ENCODE peak calls at places on chromosomes 11 and 22, in eight cellular contexts. P is IMR-90, V is heart left ventricle, R is fibroblast of pulmonary artery, T is kidney, O is A549, N is stomach, I is HFF-Myc. L is an unnamed sample.

GRCh38 chr22:36586250-36586649 is 57.3 kb upstream of the EIF3D start:
- DNase-seq in R (no peak), I (no peak), T (no peak), V (no peak), O (no peak), N (no peak), P (no peak), L (no peak)

GRCh38 chr11:120137187-120137610 is 714 bp downstream of the TRIM29 start:
- DNase-seq in O (no peak), N (peak), V (peak), T (no peak), I (no peak), P (no peak), R (no peak), L (no peak)

GRCh38 chr11:59918987-59919589 is 19.1 kb upstream of the OOSP1 start:
- DNase-seq in V (no peak), P (peak), N (peak), T (no peak), R (peak), I (no peak), O (peak), L (no peak)

GRCh38 chr11:86484164-86484794 is 109.6 kb downstream of the CCDC81 start:
- DNase-seq in P (peak), O (peak), T (no peak), N (no peak), R (peak), V (peak), I (peak), L (peak)

GRCh38 chr11:110295086-110295485 is 1.3 kb downstream of the RDX start:
- DNase-seq in P (no peak), V (no peak), R (no peak), N (no peak), I (no peak), T (no peak), O (no peak), L (no peak)

GRCh38 chr11:15123849-15124248 is 9.1 kb downstream of the INSC start:
- DNase-seq in V (no peak), O (no peak), T (no peak), P (peak), I (no peak), R (peak), N (no peak), L (peak)

GRCh38 chr22:49091451-49091850 is 736.2 kb downstream of the BRD1 start:
- DNase-seq in N (no peak), T (peak), P (no peak), I (no peak), R (no peak), V (no peak), O (no peak), L (no peak)

GRCh38 chr11:119989422-119989821 is 148.5 kb downstream of the TRIM29 start:
- DNase-seq in T (no peak), R (no peak), N (no peak), I (no peak), O (no peak), V (peak), P (no peak), L (no peak)

GRCh38 chr11:121800240-121800639 is 315.8 kb downstream of the BLID start:
- DNase-seq in O (no peak), T (no peak), P (no peak), I (no peak), N (no peak), R (no peak), V (no peak), L (no peak)

GRCh38 chr11:126339866-126340434 is 15.5 kb upstream of the ST3GAL4 start:
- DNase-seq in O (peak), V (peak), P (peak), T (peak), I (no peak), N (peak), R (peak), L (no peak)

GRCh38 chr11:119306373-119306890 is 10.5 kb downstream of the MCAM start:
- DNase-seq in N (no peak), P (peak), V (no peak), T (no peak), I (no peak), O (no peak), R (peak), L (peak)

GRCh38 chr11:96323643-96323985 is 19.4 kb downstream of the MAML2 start:
- DNase-seq in N (no peak), V (no peak), P (no peak), O (no peak), R (no peak), T (no peak), I (no peak), L (no peak)

GRCh38 chr22:28601915-28602314 is 77.7 kb downstream of the TTC28 start:
- DNase-seq in R (no peak), T (no peak), I (no peak), P (no peak), O (no peak), V (no peak), N (no peak), L (no peak)

GRCh38 chr11:103609117-103610066 is 427.0 kb upstream of the DDI1 start:
- DNase-seq in R (peak), I (peak), P (peak), V (no peak), O (peak), T (no peak), N (no peak), L (peak)

GRCh38 chr11:64564419-64564818 is 26.6 kb upstream of the SLC22A12 start:
- DNase-seq in T (no peak), P (no peak), I (no peak), V (no peak), R (no peak), O (no peak), N (no peak), L (no peak)

GRCh38 chr11:1039481-1040427 is 3.2 kb upstream of the MUC6 start:
- DNase-seq in I (no peak), R (no peak), N (peak), V (no peak), P (no peak), T (no peak), O (no peak), L (no peak)

GRCh38 chr11:112806876-112807275 is 154.3 kb upstream of the NCAM1 start:
- DNase-seq in I (no peak), P (no peak), V (no peak), R (no peak), N (no peak), T (no peak), O (no peak), L (no peak)

GRCh38 chr11:130216591-130217132 is 57.1 kb downstream of the ST14 start:
- DNase-seq in R (no peak), V (no peak), T (peak), P (no peak), N (peak), O (no peak), I (no peak), L (no peak)

GRCh38 chr11:73716153-73717056 is 44.5 kb downstream of the RAB6A start:
- DNase-seq in N (no peak), P (peak), I (no peak), T (no peak), R (peak), O (peak), V (no peak), L (no peak)

GRCh38 chr11:103935219-103935618 is 101.2 kb upstream of the DDI1 start:
- DNase-seq in N (no peak), I (no peak), T (no peak), R (no peak), V (no peak), O (no peak), P (no peak), L (no peak)

GRCh38 chr22:37133304-37134018 is 16.3 kb downstream of the IL2RB start:
- DNase-seq in V (no peak), T (no peak), N (no peak), P (no peak), R (no peak), I (no peak), O (no peak), L (no peak)

GRCh38 chr11:130631119-130631518 is 182.7 kb downstream of the ADAMTS15 start:
- DNase-seq in R (peak), V (no peak), P (peak), T (no peak), I (peak), O (peak), N (no peak), L (no peak)

GRCh38 chr11:76243648-76244285 is 37.5 kb upstream of the WNT11 start:
- DNase-seq in V (no peak), I (no peak), O (no peak), R (no peak), P (no peak), T (peak), N (no peak), L (no peak)

GRCh38 chr11:129248618-129249017 is 56.5 kb upstream of the ARHGAP32 start:
- DNase-seq in O (peak), N (no peak), P (peak), V (no peak), R (peak), I (peak), T (no peak), L (no peak)

GRCh38 chr11:66429983-66430602 is 8.6 kb downstream of the MRPL11 start:
- DNase-seq in P (peak), O (peak), T (peak), R (peak), V (peak), I (peak), N (peak), L (no peak)

GRCh38 chr11:69144719-69145365 is 10.9 kb upstream of the SMIM38 start:
- DNase-seq in T (no peak), I (no peak), O (no peak), N (no peak), P (peak), R (no peak), V (no peak), L (peak)

GRCh38 chr11:17734418-17734911 is at the start of gene KCNC1:
- DNase-seq in V (no peak), R (peak), P (peak), N (no peak), O (peak), I (no peak), T (peak), L (no peak)

GRCh38 chr22:17131686-17132085 is 10.5 kb upstream of the TMEM121B start:
- DNase-seq in V (no peak), T (no peak), O (no peak), P (no peak), I (no peak), N (no peak), R (no peak), L (no peak)

GRCh38 chr22:45442120-45442519 is 28.6 kb downstream of the RIBC2 start:
- DNase-seq in N (no peak), P (peak), T (no peak), O (no peak), V (no peak), I (no peak), R (no peak), L (no peak)

GRCh38 chr22:45445031-45445710 is 31.7 kb downstream of the RIBC2 start:
- DNase-seq in R (no peak), P (no peak), I (no peak), O (no peak), V (no peak), T (no peak), N (no peak), L (no peak)

GRCh38 chr22:45441158-45441557 is 27.7 kb downstream of the RIBC2 start:
- DNase-seq in O (peak), V (peak), P (peak), N (peak), T (no peak), R (peak), I (peak), L (no peak)

GRCh38 chr22:45446216-45446615 is 32.7 kb downstream of the RIBC2 start:
- DNase-seq in R (no peak), N (no peak), T (no peak), V (no peak), I (no peak), O (no peak), P (peak), L (no peak)

DNA sequence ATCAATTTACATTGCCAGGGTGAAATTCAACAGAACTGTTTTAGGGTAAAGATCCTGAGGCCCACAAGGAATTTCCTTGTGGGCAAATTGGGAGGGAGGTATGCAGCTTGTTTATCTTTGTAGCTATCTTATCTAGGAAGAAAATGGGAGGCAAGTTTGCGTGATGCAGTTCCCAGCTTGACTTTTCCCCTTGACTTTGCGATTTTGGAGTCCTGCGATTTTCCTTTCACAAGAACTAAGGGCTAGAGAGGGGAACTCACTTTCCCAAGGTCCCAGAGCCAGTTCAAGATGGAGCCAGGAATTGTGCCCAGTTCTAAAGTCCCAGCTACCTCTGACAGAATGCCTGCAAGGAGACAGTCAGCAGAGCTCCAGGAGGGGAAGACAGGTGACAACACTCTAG is 30.7 kb downstream of the RIBC2 start:
- DNase-seq in V (no peak), R (no peak), P (peak), I (no peak), T (no peak), O (no peak), N (no peak), L (no peak)
- TF ChIP-seq CTCF in V (no peak), R (no peak), P (no peak), I (no peak), T (no peak), O (no peak), N (no peak), L (no peak)

GRCh38 chr11:117175781-117176180 is 2.8 kb upstream of the SIDT2 start:
- DNase-seq in T (no peak), O (no peak), V (no peak), N (no peak), R (no peak), P (no peak), I (no peak), L (no peak)
- H3K4me3 ChIP-seq in T (no peak), O (no peak), V (no peak), N (no peak), R (no peak), P (no peak), I (no peak), L (no peak)

GRCh38 chr22:44438056-44438455 is 60.0 kb downstream of the RTL6 start:
- DNase-seq in T (peak), N (no peak), V (no peak), R (no peak), O (no peak), I (no peak), P (no peak), L (no peak)
- TF ChIP-seq CTCF in T (no peak), N (no peak), V (no peak), R (no peak), O (no peak), I (no peak), P (no peak), L (no peak)

DNA sequence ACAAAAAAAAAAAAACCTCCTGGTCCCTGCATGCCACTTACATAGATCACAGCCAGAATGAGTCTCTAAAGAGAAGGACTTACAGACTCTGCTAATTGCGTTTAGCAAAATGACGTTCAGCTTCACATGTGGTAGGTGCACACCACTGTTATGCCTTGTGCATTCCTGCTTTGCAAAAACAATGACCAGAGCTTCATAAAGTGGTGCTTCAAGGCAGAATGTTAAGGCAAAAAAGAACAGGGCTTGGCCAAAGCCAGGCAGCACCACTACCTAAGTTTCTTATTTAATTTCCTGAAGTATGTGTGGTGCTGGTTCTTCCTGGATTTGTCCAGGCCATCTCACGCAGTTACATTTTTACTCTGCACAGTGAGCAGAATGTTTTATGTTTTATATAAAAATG is 85.2 kb downstream of the GALNT18 start:
- DNase-seq in O (no peak), I (no peak), V (no peak), P (no peak), T (no peak), N (no peak), R (no peak), L (no peak)
- H3K4me3 ChIP-seq in O (no peak), I (no peak), V (no peak), P (no peak), T (no peak), N (no peak), R (no peak), L (no peak)

GRCh38 chr22:24992946-24993345 is 40.4 kb downstream of the KIAA1671 start:
- DNase-seq in N (no peak), V (no peak), O (no peak), T (no peak), I (no peak), R (no peak), P (no peak), L (no peak)

GRCh38 chr22:24996420-24996952 is 44.0 kb downstream of the KIAA1671 start:
- DNase-seq in I (no peak), R (peak), T (no peak), V (peak), N (no peak), O (peak), P (no peak), L (no peak)

GRCh38 chr22:24995649-24996180 is 43.2 kb downstream of the KIAA1671 start:
- DNase-seq in O (no peak), I (no peak), N (no peak), V (no peak), R (no peak), P (no peak), T (no peak), L (no peak)

GRCh38 chr22:24997023-24997422 is 44.5 kb downstream of the KIAA1671 start:
- DNase-seq in I (no peak), O (no peak), R (no peak), N (no peak), P (no peak), V (no peak), T (no peak), L (no peak)

DNA sequence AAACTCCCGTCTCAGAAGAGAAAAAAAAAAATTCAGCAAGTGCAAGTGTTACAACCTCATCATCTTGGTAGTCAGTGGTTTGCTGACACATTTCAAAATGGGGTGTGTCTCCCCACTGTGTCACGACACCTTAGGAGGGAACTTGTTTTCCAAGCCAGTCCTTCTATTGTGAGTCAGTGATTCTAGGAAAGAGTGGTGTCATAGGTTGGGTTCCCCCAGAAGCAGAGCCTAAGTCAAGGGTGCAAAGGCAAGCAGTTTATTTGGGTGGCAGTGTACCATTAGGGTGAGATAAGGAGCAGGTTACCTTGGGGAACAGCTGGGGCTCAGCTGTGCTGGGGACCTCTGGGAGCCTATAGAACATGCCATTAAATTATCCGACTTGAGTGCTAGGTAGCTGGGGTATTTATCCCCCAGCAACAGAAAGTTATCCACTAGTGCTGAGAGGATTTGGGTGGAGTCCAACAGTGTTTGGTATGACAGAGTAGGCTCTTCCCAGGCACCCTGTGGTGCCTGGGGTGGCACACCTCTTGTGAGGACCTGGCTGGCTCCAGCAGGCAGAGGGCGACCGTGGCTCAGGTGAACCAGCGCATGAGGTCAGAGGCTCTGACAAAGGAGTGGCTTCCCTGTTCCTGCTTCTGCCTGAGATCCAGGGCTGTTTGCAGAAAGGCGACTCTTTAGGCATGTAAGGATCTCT is 41.7 kb downstream of the KIAA1671 start:
- DNase-seq in O (peak), V (no peak), N (peak), T (no peak), I (no peak), P (no peak), R (no peak), L (no peak)
- TF ChIP-seq CTCF in O (peak), V (no peak), N (no peak), T (no peak), I (no peak), P (no peak), R (no peak), L (no peak)

GRCh38 chr22:22888509-22889353 is 1.1 kb downstream of the IGLL5 start:
- DNase-seq in I (no peak), V (no peak), R (no peak), T (no peak), P (no peak), N (no peak), O (no peak), L (no peak)
- H3K4me3 ChIP-seq in I (no peak), V (no peak), R (no peak), T (no peak), P (no peak), N (no peak), O (no peak), L (no peak)

DNA sequence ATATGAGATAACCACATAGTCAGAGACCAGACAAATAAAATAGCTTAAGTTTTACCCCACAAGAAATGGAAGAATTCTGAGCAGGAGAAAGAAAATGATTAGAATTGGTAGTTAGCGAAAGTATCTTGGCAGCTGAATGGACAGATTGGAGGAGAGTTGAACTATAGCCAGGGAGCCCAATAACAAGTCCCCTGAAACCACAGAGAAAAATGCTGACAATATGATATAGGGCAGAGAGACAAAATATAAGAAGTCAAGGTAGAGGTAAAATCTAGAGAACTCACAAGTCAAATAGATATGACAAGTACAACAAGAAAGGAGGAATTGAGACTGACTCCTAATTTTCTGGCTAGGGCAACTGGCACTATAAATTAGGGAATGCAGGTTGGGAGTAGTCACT is 125.6 kb downstream of the MRTFA start:
- DNase-seq in V (no peak), R (no peak), I (no peak), T (no peak), P (no peak), N (no peak), O (no peak), L (no peak)
- TF ChIP-seq CTCF in V (no peak), R (no peak), I (no peak), T (no peak), P (no peak), N (no peak), O (no peak), L (no peak)